ENCODE peak calls at places on chromosomes 12 and 14, in six cellular contexts. Q, G, M, K, J and Y are unnamed samples.

GRCh38 chr14:63642229-63642611 is 549 bp upstream of the WDR89 start:
- DNase-seq in G (peak), J (peak), Q (peak), K (peak), M (peak), Y (peak)

GRCh38 chr14:33432407-33433023 is 493.8 kb downstream of the NPAS3 start:
- DNase-seq in Q (peak), M (no peak), J (no peak), K (peak), G (peak), Y (no peak)

GRCh38 chr14:77565289-77566081 is 51.0 kb downstream of the SPTLC2 start:
- DNase-seq in K (peak), J (no peak), G (no peak), M (no peak), Q (no peak), Y (no peak)

GRCh38 chr12:28497889-28498411 is 307.7 kb downstream of the CCDC91 start:
- DNase-seq in Q (no peak), G (no peak), J (no peak), K (peak), M (no peak), Y (no peak)

GRCh38 chr14:100159865-100160533 is 554 bp upstream of the DEGS2 start:
- DNase-seq in K (no peak), Q (no peak), M (no peak), G (no peak), J (no peak), Y (no peak)

GRCh38 chr14:101256266-101256665 is 305.0 kb upstream of the DIO3 start:
- DNase-seq in J (peak), G (no peak), K (no peak), Q (no peak), M (no peak), Y (no peak)

GRCh38 chr14:90733139-90733808 is 83.0 kb downstream of the TTC7B start:
- DNase-seq in G (no peak), M (no peak), J (no peak), Q (no peak), K (no peak), Y (no peak)

GRCh38 chr14:99199854-99200653 is 71.9 kb downstream of the BCL11B start:
- DNase-seq in K (no peak), Q (no peak), J (no peak), G (peak), M (no peak), Y (no peak)

GRCh38 chr14:88792572-88793258 is at the start of gene EML5:
- DNase-seq in K (peak), Q (peak), G (peak), M (peak), J (peak), Y (peak)